ENCODE peak calls at places on chromosomes 2 and 18, in five cellular contexts. G, Z, L, J and F are unnamed samples.

GRCh38 chr2:148209598-148209997 is 188.7 kb downstream of the MBD5 start:
- DNase-seq in G (peak), Z (peak), L (no peak), J (no peak), F (peak)

GRCh38 chr2:129187379-129187778 is 792.1 kb upstream of the RAB6C start:
- DNase-seq in G (no peak), Z (no peak), L (no peak), J (no peak), F (no peak)

GRCh38 chr18:4789506-4789905 is 334.4 kb upstream of the DLGAP1 start:
- DNase-seq in G (no peak), Z (no peak), L (no peak), J (no peak), F (no peak)

GRCh38 chr18:44599409-44599808 is 81.3 kb upstream of the SETBP1 start:
- DNase-seq in G (no peak), Z (no peak), L (no peak), J (no peak), F (no peak)

GRCh38 chr2:45169339-45170190 is 160.3 kb upstream of the SIX2 start:
- DNase-seq in G (no peak), Z (no peak), L (no peak), J (peak), F (no peak)

GRCh38 chr2:121617042-121617599 is 32.1 kb downstream of the CLASP1 start:
- DNase-seq in G (no peak), Z (no peak), L (no peak), J (no peak), F (no peak)

GRCh38 chr2:133568172-133568571 is at the start of gene NCKAP5:
- DNase-seq in G (no peak), Z (no peak), L (no peak), J (no peak), F (no peak)

GRCh38 chr2:68741805-68742306 is 7.2 kb downstream of the ARHGAP25 start:
- DNase-seq in G (no peak), Z (no peak), L (no peak), J (peak), F (no peak)

GRCh38 chr2:199685669-199686068 is 165.3 kb downstream of the FTCDNL1 start:
- DNase-seq in G (no peak), Z (no peak), L (no peak), J (no peak), F (no peak)

GRCh38 chr2:119574108-119574815 is 30.0 kb downstream of the CFAP221 start:
- DNase-seq in G (no peak), Z (no peak), L (peak), J (no peak), F (no peak)

GRCh38 chr2:222835823-222836151 is 25.0 kb upstream of the ACSL3 start:
- DNase-seq in G (no peak), Z (no peak), L (no peak), J (no peak), F (no peak)

GRCh38 chr2:236177604-236177966 is 9.4 kb upstream of the GBX2 start:
- DNase-seq in G (peak), Z (peak), L (no peak), J (peak), F (peak)

GRCh38 chr2:160463245-160463644 is 30.4 kb downstream of the RBMS1 start:
- DNase-seq in G (no peak), Z (no peak), L (no peak), J (no peak), F (no peak)

GRCh38 chr18:56975276-56975675 is 171.6 kb upstream of the BOD1L2 start:
- DNase-seq in G (no peak), Z (no peak), L (no peak), J (no peak), F (no peak)

GRCh38 chr18:60024857-60025256 is 125.1 kb downstream of the PMAIP1 start:
- DNase-seq in G (no peak), Z (no peak), L (no peak), J (no peak), F (no peak)

GRCh38 chr2:136444323-136444722 is 321.0 kb upstream of the THSD7B start:
- DNase-seq in G (no peak), Z (no peak), L (no peak), J (no peak), F (no peak)

GRCh38 chr2:60353406-60353800 is 200.1 kb downstream of the BCL11A start:
- DNase-seq in G (no peak), Z (no peak), L (no peak), J (peak), F (no peak)

GRCh38 chr2:54558976-54559410 is 102.9 kb downstream of the SPTBN1 start:
- DNase-seq in G (no peak), Z (no peak), L (no peak), J (no peak), F (no peak)

GRCh38 chr2:98334439-98335078 is 11.7 kb upstream of the CNGA3 start:
- DNase-seq in G (no peak), Z (no peak), L (no peak), J (no peak), F (no peak)

GRCh38 chr18:199768-200167 is 41.4 kb downstream of the USP14 start:
- DNase-seq in G (no peak), Z (no peak), L (no peak), J (no peak), F (no peak)

GRCh38 chr2:168687314-168687713 is 115.1 kb upstream of the NOSTRIN start:
- DNase-seq in G (no peak), Z (no peak), L (no peak), J (no peak), F (no peak)

GRCh38 chr2:31528823-31529222 is 51.9 kb downstream of the SRD5A2 start:
- DNase-seq in G (no peak), Z (no peak), L (no peak), J (no peak), F (no peak)

GRCh38 chr2:69499242-69499641 is 62.0 kb upstream of the NFU1 start:
- DNase-seq in G (no peak), Z (no peak), L (no peak), J (no peak), F (no peak)

GRCh38 chr2:25340340-25340886 is 1.3 kb downstream of the DNMT3A start:
- DNase-seq in G (no peak), Z (peak), L (no peak), J (peak), F (no peak)

GRCh38 chr2:230865766-230866703 is 1.3 kb downstream of the ITM2C start:
- DNase-seq in G (no peak), Z (no peak), L (no peak), J (peak), F (no peak)

GRCh38 chr18:11089931-11090715 is 59.2 kb downstream of the PIEZO2 start:
- DNase-seq in G (no peak), Z (no peak), L (no peak), J (no peak), F (no peak)

GRCh38 chr2:122899614-122900013 is 1125.5 kb upstream of the CNTNAP5 start:
- DNase-seq in G (no peak), Z (no peak), L (no peak), J (no peak), F (no peak)

GRCh38 chr2:16570516-16570915 is 95.1 kb downstream of the CYRIA start:
- DNase-seq in G (no peak), Z (no peak), L (no peak), J (no peak), F (no peak)
- H3K27ac ChIP-seq in G (no peak), Z (no peak), L (no peak), J (no peak), F (no peak)

GRCh38 chr2:205879362-205879761 is 197.1 kb downstream of the NRP2 start:
- DNase-seq in G (no peak), Z (no peak), L (no peak), J (no peak), F (no peak)
- TF ChIP-seq SRF in G (no peak), Z (no peak), L (no peak), J (no peak), F (no peak)

GRCh38 chr2:152507941-152508340 is 173.0 kb downstream of the FMNL2 start:
- DNase-seq in G (no peak), Z (no peak), L (no peak), J (no peak), F (no peak)

GRCh38 chr2:152510636-152511035 is 175.7 kb downstream of the FMNL2 start:
- DNase-seq in G (no peak), Z (no peak), L (no peak), J (no peak), F (no peak)

GRCh38 chr2:152506843-152507242 is 171.9 kb downstream of the FMNL2 start:
- DNase-seq in G (no peak), Z (no peak), L (peak), J (no peak), F (no peak)

GRCh38 chr2:152509772-152510491 is 175.0 kb downstream of the FMNL2 start:
- DNase-seq in G (no peak), Z (no peak), L (no peak), J (no peak), F (no peak)

DNA sequence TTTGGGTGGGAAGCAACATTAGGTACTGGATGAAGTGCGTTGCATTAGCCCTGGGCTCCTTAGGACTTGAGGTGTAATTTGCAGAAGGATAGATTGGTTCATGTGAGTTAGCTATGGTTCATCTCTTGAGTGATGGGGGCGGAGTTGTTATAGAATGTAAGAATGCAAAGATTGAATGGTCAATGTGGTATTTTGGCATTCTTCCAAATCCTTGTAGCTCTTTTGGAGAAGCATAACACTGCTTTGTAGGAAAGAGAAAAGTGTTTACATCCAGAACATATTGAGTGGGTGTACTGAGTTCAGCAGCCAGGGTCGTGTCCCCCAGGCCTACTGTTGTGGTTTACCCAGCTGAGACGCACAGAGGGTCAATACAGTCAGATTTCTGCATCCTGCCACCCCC is 173.5 kb downstream of the FMNL2 start:
- DNase-seq in G (peak), Z (no peak), L (no peak), J (no peak), F (no peak)
- H3K27ac ChIP-seq in G (no peak), Z (no peak), L (no peak), J (no peak), F (no peak)

DNA sequence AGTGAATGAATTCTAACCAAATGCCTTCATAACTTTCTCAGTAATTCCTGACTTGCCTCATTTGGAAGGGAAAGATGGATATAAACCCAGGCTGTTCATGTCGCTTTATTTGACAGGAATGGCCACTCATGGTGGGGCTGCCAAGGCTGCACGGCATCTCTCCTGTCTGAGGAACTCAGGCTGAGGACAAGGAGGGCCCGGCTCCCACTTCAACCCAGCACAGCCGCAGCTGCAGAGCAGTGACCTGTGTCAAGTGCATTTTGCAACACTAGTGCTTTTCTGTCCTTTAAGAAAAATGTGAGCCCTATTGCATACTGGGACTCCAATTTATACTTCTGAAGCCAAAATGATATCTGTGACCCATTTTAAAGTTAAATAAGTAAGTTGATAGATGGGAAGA is 45.8 kb upstream of the GALR1 start:
- DNase-seq in G (no peak), Z (no peak), L (no peak), J (no peak), F (no peak)
- TF ChIP-seq SRF in G (no peak), Z (no peak), L (no peak), J (no peak), F (no peak)

DNA sequence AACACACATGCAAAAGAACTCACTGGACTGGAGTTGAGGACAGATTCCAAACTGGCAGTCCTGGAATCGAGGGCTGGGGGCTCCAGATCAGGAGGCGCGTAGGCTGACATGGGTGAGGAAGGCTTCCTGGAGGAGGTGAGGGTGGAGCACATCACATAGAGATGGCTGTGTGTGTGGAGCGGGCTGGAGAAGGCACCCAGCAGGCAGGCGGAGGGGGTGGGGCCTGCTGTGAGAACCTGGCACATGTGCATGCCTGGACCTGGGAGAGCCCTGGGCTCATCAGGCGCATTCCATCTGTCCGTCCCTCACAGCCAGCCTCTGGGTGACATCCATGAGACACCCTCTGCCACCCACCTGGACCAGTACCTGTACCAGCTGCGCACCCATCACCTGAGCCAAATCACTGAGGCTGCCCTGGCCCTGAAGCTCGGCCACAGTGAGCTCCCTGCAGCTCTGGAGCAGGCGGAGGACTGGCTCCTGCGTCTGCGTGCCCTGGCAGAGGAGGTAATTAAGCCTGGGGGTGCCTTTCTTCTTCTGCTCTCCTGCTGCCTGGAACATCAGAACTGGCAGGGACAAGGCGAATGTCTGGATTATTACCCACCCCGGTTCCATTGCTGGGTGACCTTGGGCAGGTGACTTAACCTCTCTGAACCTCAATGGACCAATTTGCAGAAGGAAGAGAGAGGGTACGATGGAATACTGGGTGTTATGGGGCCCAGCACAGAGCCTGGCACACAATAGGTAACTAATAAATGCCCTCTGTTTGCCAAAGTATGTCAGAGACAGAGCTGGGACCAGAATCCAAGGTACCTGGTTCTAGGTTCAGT is 108.3 kb downstream of the DYSF start:
- DNase-seq in G (no peak), Z (no peak), L (no peak), J (no peak), F (no peak)
- H3K27ac ChIP-seq in G (no peak), Z (no peak), L (no peak), J (no peak), F (no peak)